ENCODE peak calls at places on chromosomes 1 and 21, in four cellular contexts. A, L, K and R are unnamed samples.

GRCh38 chr1:223161321-223161720 is 18.3 kb upstream of the TLR5 start:
- DNase-seq in A (no peak), K (no peak), L (peak; percentile 18), R (no peak)

GRCh38 chr1:54716299-54717047 is 812 bp downstream of the TTC4 start:
- DNase-seq in A (peak; percentile 43), L (no peak), K (no peak), R (peak; percentile 31)

GRCh38 chr1:22889213-22889827 is 83.3 kb downstream of the LACTBL1 start:
- DNase-seq in A (peak; percentile 64), K (no peak), L (peak; percentile 41), R (peak; percentile 41)

GRCh38 chr1:95407146-95407863 is 173.3 kb downstream of the RWDD3 start:
- DNase-seq in A (no peak), K (no peak), L (no peak), R (no peak)

GRCh38 chr1:171999756-172000155 is 158.5 kb downstream of the DNM3 start:
- DNase-seq in A (no peak), L (no peak), K (no peak), R (no peak)

GRCh38 chr21:37431243-37431642 is 64.7 kb downstream of the DYRK1A start:
- DNase-seq in A (no peak), L (no peak), K (no peak), R (no peak)

GRCh38 chr1:147491098-147491497 is 50.2 kb upstream of the BCL9 start:
- DNase-seq in L (no peak), K (no peak), A (no peak), R (no peak)

GRCh38 chr1:218705911-218706893 is 361.1 kb downstream of the TGFB2 start:
- DNase-seq in L (peak; percentile 85), A (peak; percentile 94), K (no peak), R (peak; percentile 99)

GRCh38 chr1:54220004-54220811 is 20.2 kb downstream of the MRPL37 start:
- DNase-seq in A (peak; percentile 58), K (no peak), L (no peak), R (peak; percentile 25)

GRCh38 chr21:25573409-25574206 is 33.7 kb downstream of the MRPL39 start:
- DNase-seq in K (no peak), A (peak; percentile 81), L (peak; percentile 23), R (peak; percentile 98)

GRCh38 chr1:34130306-34130705 is 34.7 kb downstream of the CSMD2 start:
- DNase-seq in A (no peak), L (no peak), K (no peak), R (no peak)

GRCh38 chr1:224433041-224433670 is 1.4 kb downstream of the WDR26 start:
- DNase-seq in L (no peak), K (peak; percentile 53), A (peak; percentile 18), R (peak; percentile 7)

GRCh38 chr21:36150192-36150711 is 6.4 kb upstream of the DOP1B start:
- DNase-seq in L (no peak), A (peak; percentile 48), K (no peak), R (no peak)

GRCh38 chr21:31347435-31348032 is 3.5 kb upstream of the TIAM1 start:
- DNase-seq in A (peak; percentile 64), L (peak; percentile 19), K (no peak), R (peak; percentile 53)

GRCh38 chr1:6811587-6811986 is 26.3 kb downstream of the CAMTA1 start:
- DNase-seq in L (no peak), K (no peak), A (peak; percentile 45), R (no peak)

GRCh38 chr1:167934407-167935251 is 1.9 kb upstream of the DCAF6 start:
- DNase-seq in L (no peak), K (no peak), A (peak; percentile 42), R (no peak)

GRCh38 chr1:210647406-210648333 is 319.0 kb downstream of the HHAT start:
- DNase-seq in L (no peak), K (no peak), A (peak; percentile 4), R (peak; percentile 56)

GRCh38 chr1:21307210-21307609 is 16.9 kb upstream of the ECE1 start:
- DNase-seq in L (no peak), A (no peak), K (no peak), R (no peak)

GRCh38 chr1:45669859-45670655 is 16.3 kb downstream of the GPBP1L1 start:
- DNase-seq in L (no peak), K (no peak), A (no peak), R (no peak)

GRCh38 chr21:41640756-41641509 is 125.9 kb downstream of the RIPK4 start:
- DNase-seq in L (peak; percentile 21), K (no peak), A (peak; percentile 73), R (no peak)

GRCh38 chr1:35835398-35835797 is 27.6 kb downstream of the AGO4 start:
- DNase-seq in K (no peak), A (no peak), L (no peak), R (no peak)

GRCh38 chr1:236724049-236724448 is 37.8 kb downstream of the ACTN2 start:
- DNase-seq in K (no peak), A (no peak), L (no peak), R (no peak)

GRCh38 chr1:10424651-10425050 is 5.6 kb upstream of the CENPS start:
- DNase-seq in A (no peak), K (no peak), L (no peak), R (no peak)

GRCh38 chr1:10428956-10429355 is 1.3 kb upstream of the CENPS start:
- DNase-seq in K (no peak), L (no peak), A (no peak), R (no peak)

GRCh38 chr1:10419351-10419750 is 10.9 kb upstream of the CENPS start:
- DNase-seq in K (no peak), A (no peak), L (no peak), R (no peak)

GRCh38 chr1:10421637-10422036 is 8.6 kb upstream of the CENPS start:
- DNase-seq in K (no peak), L (no peak), A (no peak), R (no peak)

GRCh38 chr1:10424034-10424433 is 6.2 kb upstream of the CENPS start:
- DNase-seq in L (no peak), K (no peak), A (peak; percentile 72), R (no peak)
- TF ChIP-seq CTCF in L (no peak), K (no peak), A (peak; percentile 3), R (no peak)

DNA sequence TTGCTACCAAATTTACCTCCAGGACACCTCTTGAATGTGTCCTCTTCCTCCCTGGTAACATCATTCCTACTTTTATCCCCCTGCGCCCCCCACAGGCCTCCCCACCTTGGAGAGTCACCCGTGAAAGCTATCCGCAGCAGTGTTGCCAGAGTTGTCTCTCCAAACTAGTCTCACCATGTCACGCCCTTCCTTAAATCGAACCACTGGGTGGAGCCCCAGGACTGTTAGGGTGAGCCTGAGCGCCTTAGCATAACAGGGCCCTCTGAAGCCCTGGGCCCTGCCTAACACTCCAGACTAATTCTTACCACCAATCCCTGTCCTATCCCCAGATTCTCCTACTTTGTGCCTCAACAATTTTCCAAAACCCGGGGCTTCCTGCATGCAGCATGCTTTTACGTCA is 35.0 kb downstream of the HSD3B2 start:
- DNase-seq in L (no peak), A (no peak), K (no peak), R (no peak)
- TF ChIP-seq CTCF in L (no peak), A (no peak), K (no peak), R (no peak)

GRCh38 chr1:1796466-1796865 is 18.2 kb upstream of the NADK start:
- DNase-seq in A (no peak), L (no peak), K (peak; percentile 59), R (no peak)
- TF ChIP-seq CTCF in A (peak; percentile 30), L (no peak), K (peak; percentile 17), R (peak; percentile 55)

GRCh38 chr1:117608758-117609157 is 2.9 kb downstream of the TENT5C start:
- DNase-seq in A (no peak), L (no peak), K (no peak), R (no peak)

GRCh38 chr1:117608213-117608612 is 2.4 kb downstream of the TENT5C start:
- DNase-seq in L (no peak), A (no peak), K (peak; percentile 36), R (no peak)

GRCh38 chr1:117611121-117611601 is 5.3 kb downstream of the TENT5C start:
- DNase-seq in L (no peak), K (peak; percentile 38), A (no peak), R (no peak)

GRCh38 chr1:117610036-117610435 is 4.2 kb downstream of the TENT5C start:
- DNase-seq in K (peak; percentile 36), A (no peak), L (no peak), R (no peak)

GRCh38 chr1:117609471-117609911 is 3.6 kb downstream of the TENT5C start:
- DNase-seq in L (no peak), A (no peak), K (no peak), R (no peak)
- TF ChIP-seq CTCF in L (no peak), A (no peak), K (no peak), R (no peak)

GRCh38 chr1:230091473-230092231 is 24.6 kb downstream of the GALNT2 start:
- DNase-seq in A (no peak), K (no peak), L (no peak), R (no peak)
- TF ChIP-seq CTCF in A (no peak), K (no peak), L (no peak), R (peak; percentile 35)

GRCh38 chr1:30600258-30600657 is 123.1 kb downstream of the MATN1 start:
- DNase-seq in K (no peak), A (no peak), L (no peak), R (no peak)

GRCh38 chr1:30596891-30597290 is 126.5 kb downstream of the MATN1 start:
- DNase-seq in A (no peak), K (no peak), L (no peak), R (no peak)

GRCh38 chr1:30599721-30600120 is 123.7 kb downstream of the MATN1 start:
- DNase-seq in L (no peak), K (no peak), A (no peak), R (no peak)

GRCh38 chr1:30597711-30598110 is 125.7 kb downstream of the MATN1 start:
- DNase-seq in K (peak; percentile 17), A (no peak), L (no peak), R (no peak)

DNA sequence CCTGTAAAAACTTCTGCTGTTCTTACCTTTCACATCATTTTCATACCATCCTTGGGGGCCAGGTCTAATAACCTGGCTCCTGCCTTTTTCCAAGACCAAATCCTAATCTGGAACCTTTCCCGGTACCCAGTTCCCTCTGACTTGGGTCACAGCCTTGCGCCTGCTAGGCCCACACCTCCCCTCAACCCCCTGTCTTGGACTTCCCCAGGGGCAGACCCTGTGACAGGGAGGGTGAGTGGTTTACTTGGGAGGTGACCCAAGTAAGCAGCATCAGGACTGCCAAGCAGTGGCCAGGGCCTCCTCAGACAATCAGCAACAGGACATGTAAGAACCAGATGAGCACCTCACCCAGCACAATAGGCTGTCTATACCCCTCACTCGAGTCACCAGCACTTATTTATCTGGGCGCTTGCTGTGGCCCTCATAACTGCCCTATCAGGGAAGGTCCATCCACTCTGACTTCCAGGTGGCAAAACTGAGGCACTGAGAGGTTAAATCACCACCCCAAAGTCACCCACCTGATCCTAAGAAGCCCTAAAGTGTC is 124.7 kb downstream of the MATN1 start:
- DNase-seq in A (no peak), L (no peak), K (no peak), R (no peak)
- TF ChIP-seq CTCF in A (no peak), L (no peak), K (no peak), R (no peak)